ENCODE peak calls at places on chromosomes 7 and 10, in six cellular contexts. B, G, E, X, A and P are unnamed samples.

GRCh38 chr7:107396990-107397389 is 72.9 kb upstream of the GPR22 start:
- DNase-seq in E (no peak), G (no peak), A (no peak), X (no peak), B (no peak), P (no peak)

GRCh38 chr10:63977329-63977923 is 456.2 kb downstream of the REEP3 start:
- DNase-seq in E (peak), A (peak), X (peak), G (no peak), B (no peak), P (no peak)

GRCh38 chr7:1312098-1313070 is 79.7 kb downstream of the UNCX start:
- DNase-seq in B (peak), A (no peak), E (no peak), X (no peak), G (no peak), P (no peak)

GRCh38 chr10:95268438-95268837 is 22.4 kb downstream of the PDLIM1 start:
- DNase-seq in G (peak), X (no peak), A (no peak), E (peak), B (no peak), P (no peak)

GRCh38 chr7:96320437-96320836 is 1.5 kb downstream of the SLC25A13 start:
- DNase-seq in X (no peak), A (no peak), G (no peak), E (no peak), B (no peak), P (no peak)

GRCh38 chr10:124860426-124860825 is 58.8 kb downstream of the ABRAXAS2 start:
- DNase-seq in A (no peak), G (no peak), E (no peak), X (no peak), B (no peak), P (no peak)

GRCh38 chr7:141354251-141354650 is 197.0 kb upstream of the AGK start:
- DNase-seq in X (no peak), G (no peak), A (peak), E (no peak), B (no peak), P (no peak)

GRCh38 chr10:119368581-119368980 is 161.2 kb downstream of the GRK5 start:
- DNase-seq in X (no peak), E (no peak), G (no peak), B (no peak), A (no peak), P (no peak)

GRCh38 chr10:122254831-122255230 is 16.3 kb upstream of the BTBD16 start:
- DNase-seq in A (no peak), G (peak), E (no peak), B (no peak), X (no peak), P (no peak)

GRCh38 chr10:16429539-16429938 is 7.3 kb upstream of the PTER start:
- DNase-seq in X (no peak), E (no peak), A (no peak), B (no peak), G (no peak), P (no peak)

GRCh38 chr10:124156524-124157225 is 63.3 kb upstream of the CHST15 start:
- DNase-seq in G (peak), B (peak), A (no peak), X (no peak), E (no peak), P (no peak)

GRCh38 chr10:8306685-8307364 is 252.3 kb downstream of the GATA3 start:
- DNase-seq in A (no peak), B (no peak), G (no peak), E (no peak), X (no peak), P (no peak)

GRCh38 chr7:155987681-155988080 is 175.4 kb upstream of the SHH start:
- DNase-seq in G (no peak), E (no peak), A (no peak), X (no peak), B (peak), P (no peak)

GRCh38 chr7:27482219-27482618 is 180.5 kb downstream of the HIBADH start:
- DNase-seq in G (no peak), E (no peak), X (no peak), A (no peak), B (no peak), P (no peak)

GRCh38 chr7:134835463-134835823 is 56.0 kb downstream of the CALD1 start:
- DNase-seq in E (no peak), X (no peak), B (no peak), G (no peak), A (no peak), P (no peak)

GRCh38 chr10:132297521-132297920 is 10.2 kb downstream of the STK32C start:
- DNase-seq in G (peak), E (no peak), B (peak), X (no peak), A (no peak), P (no peak)

GRCh38 chr10:117264776-117265175 is 23.9 kb downstream of the SLC18A2 start:
- DNase-seq in G (no peak), X (no peak), B (no peak), E (no peak), A (no peak), P (no peak)

GRCh38 chr10:4512557-4513286 is 313.3 kb upstream of the AKR1E2 start:
- DNase-seq in A (peak), B (peak), E (peak), G (no peak), X (peak), P (no peak)

GRCh38 chr10:114647545-114648138 is 10.4 kb downstream of the ABLIM1 start:
- DNase-seq in E (no peak), B (no peak), X (no peak), G (no peak), A (no peak), P (no peak)

GRCh38 chr10:24292304-24293291 is 83.7 kb downstream of the KIAA1217 start:
- DNase-seq in A (no peak), E (no peak), B (no peak), X (no peak), G (no peak), P (no peak)

GRCh38 chr10:77637474-77637985 is at the start of gene KCNMA1:
- DNase-seq in X (peak), E (peak), B (peak), A (peak), G (peak), P (no peak)

GRCh38 chr7:1301812-1302310 is 69.2 kb downstream of the UNCX start:
- DNase-seq in X (no peak), E (no peak), B (no peak), A (no peak), G (no peak), P (no peak)

GRCh38 chr10:126634915-126635314 is 35.6 kb downstream of the C10orf90 start:
- DNase-seq in A (no peak), E (no peak), B (no peak), X (no peak), G (no peak), P (no peak)

GRCh38 chr7:148987751-148988512 is 40.4 kb downstream of the PDIA4 start:
- DNase-seq in B (no peak), X (no peak), A (no peak), G (peak), E (no peak), P (no peak)

GRCh38 chr7:115844857-115845256 is 185.7 kb downstream of the TFEC start:
- DNase-seq in E (no peak), B (no peak), A (no peak), X (no peak), G (no peak), P (no peak)

GRCh38 chr10:36493511-36493880 is 631.9 kb upstream of the ANKRD30A start:
- DNase-seq in E (no peak), X (no peak), A (peak), B (no peak), G (no peak), P (no peak)

GRCh38 chr10:14397069-14397468 is 66.3 kb upstream of the FRMD4A start:
- DNase-seq in B (no peak), E (no peak), X (no peak), A (peak), G (peak), P (no peak)

GRCh38 chr10:62224606-62225005 is 44.0 kb downstream of the RTKN2 start:
- DNase-seq in E (no peak), A (peak), X (no peak), G (no peak), B (no peak), P (no peak)

GRCh38 chr7:29282819-29283414 is 88.3 kb downstream of the CHN2 start:
- DNase-seq in X (no peak), B (no peak), E (no peak), G (no peak), A (no peak), P (no peak)

GRCh38 chr7:143892527-143893300 is 9.3 kb downstream of the TCAF1 start:
- DNase-seq in E (no peak), G (no peak), B (no peak), X (no peak), A (no peak), P (no peak)

GRCh38 chr7:16801111-16801542 is 3.7 kb downstream of the AGR2 start:
- DNase-seq in X (no peak), B (no peak), G (no peak), A (peak), E (no peak), P (no peak)

GRCh38 chr10:80413152-80413996 is 5.0 kb downstream of the PRXL2A start:
- DNase-seq in A (no peak), B (no peak), G (no peak), X (no peak), E (no peak), P (no peak)

GRCh38 chr10:29613791-29614190 is 21.0 kb downstream of the SVIL start:
- DNase-seq in E (no peak), B (no peak), G (no peak), A (no peak), X (no peak), P (no peak)

GRCh38 chr10:88389456-88389855 is 193.7 kb downstream of the RNLS start:
- DNase-seq in A (peak), B (no peak), E (peak), G (no peak), X (peak), P (no peak)

GRCh38 chr10:63749915-63750314 is 228.7 kb downstream of the REEP3 start:
- DNase-seq in A (no peak), G (no peak), E (no peak), B (no peak), X (no peak), P (no peak)

GRCh38 chr7:39691821-39692220 is 68.4 kb downstream of the RALA start:
- DNase-seq in B (no peak), E (no peak), X (no peak), G (no peak), A (peak), P (no peak)

GRCh38 chr10:124864421-124865193 is 63.0 kb downstream of the ABRAXAS2 start:
- DNase-seq in E (no peak), A (no peak), G (no peak), B (no peak), X (peak), P (no peak)

GRCh38 chr10:21523007-21523406 is 2.5 kb downstream of the SKIDA1 start:
- DNase-seq in E (no peak), B (no peak), G (no peak), X (no peak), A (no peak), P (no peak)
- TF ChIP-seq CTCF in E (no peak), B (no peak), G (no peak), X (no peak), A (no peak), P (no peak)

DNA sequence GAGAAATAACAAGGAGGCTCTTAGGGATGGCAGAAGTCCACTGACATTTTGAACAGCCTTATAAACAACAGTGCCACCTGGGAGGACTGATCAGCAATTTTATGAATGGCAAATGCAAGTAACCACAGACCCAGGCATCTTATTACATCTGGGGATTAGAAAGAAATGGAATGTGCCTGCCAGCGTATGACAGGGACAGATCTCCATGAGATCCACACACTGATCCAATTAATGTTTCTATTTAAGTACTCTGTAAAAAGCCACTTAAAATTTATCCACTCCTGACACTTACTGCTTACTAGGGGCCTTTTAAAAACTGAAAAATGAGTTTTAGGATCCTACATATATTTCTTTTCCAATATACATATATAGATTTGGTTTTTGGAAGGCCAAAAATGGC is 28.6 kb downstream of the PARD3 start:
- DNase-seq in A (peak), G (no peak), X (no peak), B (no peak), E (no peak), P (no peak)
- TF ChIP-seq CTCF in A (peak), G (no peak), X (no peak), B (no peak), E (no peak), P (no peak)

GRCh38 chr10:44963772-44964633 is 4.4 kb downstream of the RASSF4 start:
- DNase-seq in A (no peak), X (no peak), G (peak), B (peak), E (no peak), P (peak)

GRCh38 chr10:44961231-44961571 is 1.6 kb downstream of the RASSF4 start:
- DNase-seq in A (no peak), G (peak), B (no peak), X (no peak), E (no peak), P (peak)

GRCh38 chr10:44961931-44962750 is 2.5 kb downstream of the RASSF4 start:
- DNase-seq in A (no peak), X (no peak), E (no peak), G (peak), B (no peak), P (peak)

GRCh38 chr10:44965104-44965503 is 5.5 kb downstream of the RASSF4 start:
- DNase-seq in X (no peak), B (no peak), E (no peak), A (no peak), G (no peak), P (no peak)

DNA sequence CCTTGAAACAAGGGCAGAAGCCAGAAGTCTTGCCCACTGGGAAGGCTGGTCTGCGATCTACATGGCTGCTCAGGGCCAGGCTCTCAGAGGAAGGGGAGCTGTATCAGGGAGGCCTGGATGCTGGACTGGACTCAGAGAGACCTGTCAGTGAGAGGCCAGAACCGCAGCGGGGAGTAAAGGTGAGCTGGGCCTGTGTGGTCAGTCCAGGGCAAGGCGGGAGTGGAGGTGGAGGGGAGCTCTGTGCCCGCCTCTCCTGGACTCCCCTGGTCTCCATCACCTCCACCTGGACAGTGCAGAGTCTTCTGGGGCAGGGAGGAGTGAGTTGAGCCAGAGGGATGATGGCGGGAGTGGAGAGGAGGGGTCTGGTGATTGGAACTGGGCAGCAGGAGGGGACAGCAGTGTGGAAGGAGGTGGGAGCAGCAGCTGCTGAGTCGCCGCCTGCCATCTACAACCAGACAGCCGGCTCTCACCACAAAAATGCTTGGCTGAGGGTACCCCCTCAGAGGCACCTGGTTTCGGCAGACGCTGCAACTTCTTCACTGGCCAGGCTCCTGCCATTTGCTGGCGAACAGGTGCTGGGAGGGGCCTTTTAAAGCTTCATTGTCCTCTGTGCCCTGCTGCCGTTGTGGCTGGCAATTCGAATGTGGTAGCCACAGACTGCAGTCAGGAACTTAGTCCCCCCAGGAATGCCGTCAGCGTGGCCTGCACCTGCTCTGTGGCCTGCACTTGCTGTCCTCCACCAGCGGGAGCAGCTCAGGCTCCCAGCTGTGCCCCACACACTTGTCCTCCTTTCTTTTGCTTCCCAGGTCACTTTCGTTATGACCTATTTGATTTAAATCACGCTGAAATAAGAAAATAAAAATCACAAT is 3.5 kb downstream of the RASSF4 start:
- DNase-seq in B (peak), G (peak), A (no peak), E (no peak), X (peak), P (no peak)
- TF ChIP-seq CTCF in B (no peak), G (peak), A (peak), E (no peak), X (peak), P (no peak)

DNA sequence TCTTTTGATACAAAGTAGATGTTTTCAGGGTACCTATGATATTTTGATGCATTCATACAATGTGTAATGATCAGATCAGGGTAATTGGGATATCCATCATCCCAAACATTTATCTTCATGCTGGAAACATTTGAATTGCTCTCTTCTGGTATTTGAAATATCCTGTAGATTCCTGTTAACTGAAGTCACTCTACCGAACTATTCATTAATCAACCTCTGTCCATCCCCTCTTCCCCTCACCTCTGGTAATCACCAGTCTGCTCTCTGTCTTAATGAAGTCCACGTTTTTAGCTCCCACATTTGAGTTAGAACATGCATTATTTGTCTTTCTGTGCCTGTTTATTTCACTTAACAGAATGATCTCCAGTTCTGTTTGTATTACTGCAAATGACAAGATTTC is 11.3 kb downstream of the MTG1 start:
- DNase-seq in B (no peak), X (no peak), A (peak), E (no peak), G (no peak), P (no peak)
- TF ChIP-seq CTCF in B (no peak), X (no peak), A (no peak), E (no peak), G (no peak), P (no peak)